ENCODE peak calls at places on chromosomes 2 and 18, in eight cellular contexts. M is body of pancreas; O is left lung; Y is activated CD4-positive, alpha-beta T cell treated with anti-CD3 and anti-CD28 coated beads, Interleukin-2, amount 50 U/mL, for 24 hours; V is Caki2; U is anterior cingulate cortex; Z is ovary; R is MG63. P is an unnamed sample.

GRCh38 chr18:34718610-34719009 is 8.5 kb downstream of the DTNA start:
- DNase-seq in M (no peak), O (no peak), Y (no peak), V (no peak), U (no peak), Z (no peak), R (no peak), P (no peak)

GRCh38 chr2:238786792-238787490 is 60.9 kb upstream of the TWIST2 start:
- DNase-seq in M (no peak), O (no peak), Y (no peak), V (no peak), U (no peak), Z (no peak), R (no peak), P (no peak)

GRCh38 chr2:170739507-170740046 is 24.4 kb downstream of the SP5 start:
- DNase-seq in M (no peak), O (no peak), Y (no peak), V (no peak), U (no peak), Z (no peak), R (no peak), P (no peak)

GRCh38 chr2:54047076-54047475 is 68.3 kb upstream of the ACYP2 start:
- DNase-seq in M (no peak), O (no peak), Y (no peak), V (no peak), U (no peak), Z (no peak), R (no peak), P (no peak)

GRCh38 chr18:63603772-63604171 is 16.6 kb downstream of the SERPINB13 start:
- DNase-seq in M (no peak), O (no peak), Y (no peak), V (no peak), U (no peak), Z (no peak), R (no peak), P (no peak)

GRCh38 chr2:102754746-102755145 is 7.1 kb upstream of the TMEM182 start:
- DNase-seq in M (no peak), O (no peak), Y (no peak), V (no peak), U (no peak), Z (no peak), R (no peak), P (no peak)

GRCh38 chr2:233901367-233901766 is 15.8 kb upstream of the TRPM8 start:
- DNase-seq in M (peak; percentile 11), O (no peak), Y (no peak), V (no peak), U (no peak), Z (no peak), R (no peak), P (no peak)

GRCh38 chr2:156883828-156884615 is 373.5 kb upstream of the GALNT5 start:
- DNase-seq in M (no peak), O (no peak), Y (no peak), V (peak; percentile 34), U (no peak), Z (no peak), R (no peak), P (no peak)

GRCh38 chr18:9684901-9685738 is 23.0 kb upstream of the RAB31 start:
- DNase-seq in M (no peak), O (no peak), Y (no peak), V (no peak), U (no peak), Z (peak; percentile 60), R (peak; percentile 71), P (no peak)

GRCh38 chr2:236628256-236628961 is 58.8 kb downstream of the ACKR3 start:
- DNase-seq in M (no peak), O (no peak), Y (no peak), V (no peak), U (no peak), Z (no peak), R (no peak), P (no peak)

GRCh38 chr18:21262979-21263378 is 20.9 kb downstream of the GREB1L start:
- DNase-seq in M (no peak), O (no peak), Y (no peak), V (no peak), U (no peak), Z (no peak), R (no peak), P (no peak)

GRCh38 chr2:64865073-64865830 is 123.9 kb upstream of the SLC1A4 start:
- DNase-seq in M (peak; percentile 77), O (peak; percentile 70), Y (peak; percentile 39), V (peak; percentile 62), U (peak; percentile 80), Z (peak; percentile 72), R (peak; percentile 72), P (peak; percentile 73)

GRCh38 chr18:58949031-58949430 is 84.4 kb downstream of the ZNF532 start:
- DNase-seq in M (no peak), O (no peak), Y (no peak), V (no peak), U (no peak), Z (no peak), R (no peak), P (no peak)

GRCh38 chr2:163778045-163778753 is 42.4 kb upstream of the FIGN start:
- DNase-seq in M (peak; percentile 33), O (peak; percentile 36), Y (no peak), V (peak; percentile 96), U (no peak), Z (no peak), R (peak; percentile 87), P (no peak)

GRCh38 chr18:2653467-2653866 is 2.1 kb upstream of the SMCHD1 start:
- DNase-seq in M (no peak), O (no peak), Y (no peak), V (no peak), U (no peak), Z (no peak), R (no peak), P (no peak)

GRCh38 chr2:23904692-23905091 is 22.2 kb downstream of the ATAD2B start:
- DNase-seq in M (no peak), O (no peak), Y (no peak), V (no peak), U (no peak), Z (no peak), R (no peak), P (no peak)

GRCh38 chr2:64325852-64326577 is 127.9 kb upstream of the LGALSL start:
- DNase-seq in M (no peak), O (no peak), Y (peak; percentile 71), V (no peak), U (no peak), Z (no peak), R (no peak), P (no peak)

GRCh38 chr18:25289040-25289631 is 62.8 kb downstream of the ZNF521 start:
- DNase-seq in M (no peak), O (no peak), Y (no peak), V (no peak), U (no peak), Z (no peak), R (peak; percentile 61), P (no peak)